ENCODE peak calls at places on chromosomes 11 and 22, in seven cellular contexts. M is tibial artery, O is cardiac fibroblast, J is GM23338, G is foreskin fibroblast, S is heart right ventricle, E is A549. N is an unnamed sample.

GRCh38 chr11:134575504-134576230 is 163.6 kb upstream of the B3GAT1 start:
- DNase-seq in M (no peak), O (no peak), J (no peak), G (no peak), S (no peak), E (no peak), N (no peak)

GRCh38 chr22:39090426-39091064 is 6.5 kb upstream of the APOBEC3H start:
- DNase-seq in M (no peak), O (no peak), J (no peak), G (no peak), S (no peak), E (no peak), N (no peak)

GRCh38 chr22:39254789-39255298 is 10.1 kb upstream of the PDGFB start:
- DNase-seq in M (no peak), O (peak; percentile 80), J (no peak), G (peak; percentile 52), S (no peak), E (no peak), N (no peak)

GRCh38 chr22:28369849-28370248 is 309.8 kb downstream of the TTC28 start:
- DNase-seq in M (no peak), O (no peak), J (peak; percentile 24), G (no peak), S (no peak), E (no peak), N (no peak)

GRCh38 chr11:65412271-65413076 is 10.1 kb upstream of the NEAT1 start:
- DNase-seq in M (peak; percentile 55), O (no peak), J (no peak), G (no peak), S (peak; percentile 24), E (no peak), N (no peak)

GRCh38 chr11:13942908-13943505 is 19.5 kb upstream of the SPON1 start:
- DNase-seq in M (no peak), O (peak; percentile 46), J (no peak), G (peak; percentile 65), S (no peak), E (no peak), N (no peak)

GRCh38 chr11:67401495-67402191 is at the start of gene PPP1CA:
- DNase-seq in M (peak; percentile 95), O (peak; percentile 85), J (peak; percentile 92), G (peak; percentile 81), S (peak; percentile 94), E (peak; percentile 87), N (peak; percentile 83)

GRCh38 chr11:66106786-66107599 is 36.9 kb downstream of the PACS1 start:
- DNase-seq in M (no peak), O (peak; percentile 43), J (peak; percentile 23), G (no peak), S (no peak), E (no peak), N (no peak)

GRCh38 chr11:63918576-63919171 is 1.7 kb upstream of the RCOR2 start:
- DNase-seq in M (no peak), O (no peak), J (peak; percentile 82), G (no peak), S (no peak), E (no peak), N (peak; percentile 33)

GRCh38 chr11:124799384-124800225 is 601 bp downstream of the MSANTD2 start:
- DNase-seq in M (peak; percentile 70), O (peak; percentile 38), J (peak; percentile 65), G (peak; percentile 11), S (peak; percentile 33), E (no peak), N (peak; percentile 34)

GRCh38 chr11:23903044-23903704 is 593.7 kb upstream of the LUZP2 start:
- DNase-seq in M (no peak), O (peak; percentile 96), J (no peak), G (peak; percentile 84), S (no peak), E (no peak), N (no peak)

GRCh38 chr11:16293204-16293681 is 63.1 kb downstream of the SOX6 start:
- DNase-seq in M (no peak), O (no peak), J (peak; percentile 26), G (no peak), S (no peak), E (no peak), N (no peak)

GRCh38 chr11:27600656-27601055 is 94.1 kb upstream of the LIN7C start:
- DNase-seq in M (no peak), O (no peak), J (no peak), G (no peak), S (no peak), E (no peak), N (no peak)

GRCh38 chr11:73170140-73170539 is 28.0 kb upstream of the FCHSD2 start:
- DNase-seq in M (no peak), O (no peak), J (no peak), G (no peak), S (no peak), E (no peak), N (no peak)

GRCh38 chr22:46416537-46417267 is 81.2 kb downstream of the TRMU start:
- DNase-seq in M (no peak), O (peak; percentile 12), J (no peak), G (no peak), S (no peak), E (no peak), N (no peak)

DNA sequence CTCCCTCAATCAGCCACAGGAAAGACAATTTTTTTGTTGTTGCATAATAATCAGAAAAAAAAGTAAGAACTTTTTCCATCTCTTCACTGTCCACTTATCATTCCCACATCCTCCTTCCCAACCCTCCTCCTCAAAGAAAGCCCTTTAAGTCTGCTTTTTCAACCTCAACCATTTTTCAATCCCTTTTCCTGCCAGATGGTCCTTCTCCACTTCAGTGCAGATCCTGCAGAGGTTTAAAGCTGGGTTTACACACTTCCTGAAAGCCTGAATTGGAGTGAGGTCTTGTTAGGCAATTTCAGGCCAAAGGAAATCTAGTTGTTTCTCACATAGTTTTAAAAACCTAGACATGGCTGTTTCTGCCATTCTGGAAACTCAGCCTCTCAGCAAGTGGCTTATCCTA is 78.3 kb downstream of the RPL27A start:
- DNase-seq in M (no peak), O (peak; percentile 34), J (no peak), G (no peak), S (no peak), E (no peak), N (no peak)
- TF ChIP-seq CTCF in M (no peak), O (no peak), J (no peak), G (no peak), S (no peak), E (no peak), N (no peak)

GRCh38 chr11:120625565-120625964 is 114.0 kb downstream of the GRIK4 start:
- DNase-seq in M (no peak), O (no peak), J (no peak), G (no peak), S (no peak), E (no peak), N (no peak)

GRCh38 chr11:120626791-120627190 is 115.2 kb downstream of the GRIK4 start:
- DNase-seq in M (no peak), O (no peak), J (no peak), G (no peak), S (no peak), E (no peak), N (no peak)

GRCh38 chr11:120618399-120618798 is 106.9 kb downstream of the GRIK4 start:
- DNase-seq in M (no peak), O (no peak), J (no peak), G (no peak), S (no peak), E (no peak), N (no peak)

GRCh38 chr11:120627535-120628163 is 116.1 kb downstream of the GRIK4 start:
- DNase-seq in M (no peak), O (no peak), J (no peak), G (no peak), S (no peak), E (no peak), N (no peak)

DNA sequence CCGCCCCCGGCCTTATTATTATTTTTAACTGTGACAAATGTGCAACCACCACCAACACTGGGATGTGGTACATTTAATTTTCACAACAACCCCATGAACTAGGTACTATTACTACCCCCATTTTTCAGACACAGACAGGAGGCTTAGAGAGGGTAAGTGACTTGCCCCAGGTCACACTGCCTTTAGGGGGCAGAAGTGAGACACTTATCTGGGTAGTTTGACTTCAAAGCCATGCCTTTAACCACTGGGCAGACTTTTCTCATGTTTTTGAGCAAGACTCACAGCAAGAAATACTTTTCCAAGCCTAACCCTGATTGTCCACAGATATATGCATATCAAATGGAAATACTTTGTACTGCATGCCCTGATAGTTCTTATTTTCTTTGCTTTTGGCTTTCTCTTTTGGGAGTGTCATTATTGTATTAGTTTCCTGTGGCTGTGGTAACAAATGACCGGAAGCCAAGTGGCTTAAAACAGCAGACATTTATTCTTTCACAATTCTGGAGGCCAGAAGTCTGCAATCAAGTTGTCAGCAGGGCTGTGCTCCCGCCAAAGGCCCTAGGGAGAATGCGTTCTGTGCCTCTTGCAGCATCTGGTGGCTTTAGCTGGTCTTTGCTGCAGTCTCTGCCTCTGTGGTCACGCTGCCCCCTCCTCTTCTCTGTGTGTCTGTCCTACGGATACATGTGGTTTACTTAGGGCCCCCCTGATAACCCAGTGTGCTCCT is 110.8 kb downstream of the GRIK4 start:
- DNase-seq in M (no peak), O (peak; percentile 3), J (peak; percentile 59), G (no peak), S (no peak), E (no peak), N (no peak)
- TF ChIP-seq CTCF in M (no peak), O (no peak), J (peak; percentile 60), G (no peak), S (no peak), E (no peak), N (peak; percentile 31)

DNA sequence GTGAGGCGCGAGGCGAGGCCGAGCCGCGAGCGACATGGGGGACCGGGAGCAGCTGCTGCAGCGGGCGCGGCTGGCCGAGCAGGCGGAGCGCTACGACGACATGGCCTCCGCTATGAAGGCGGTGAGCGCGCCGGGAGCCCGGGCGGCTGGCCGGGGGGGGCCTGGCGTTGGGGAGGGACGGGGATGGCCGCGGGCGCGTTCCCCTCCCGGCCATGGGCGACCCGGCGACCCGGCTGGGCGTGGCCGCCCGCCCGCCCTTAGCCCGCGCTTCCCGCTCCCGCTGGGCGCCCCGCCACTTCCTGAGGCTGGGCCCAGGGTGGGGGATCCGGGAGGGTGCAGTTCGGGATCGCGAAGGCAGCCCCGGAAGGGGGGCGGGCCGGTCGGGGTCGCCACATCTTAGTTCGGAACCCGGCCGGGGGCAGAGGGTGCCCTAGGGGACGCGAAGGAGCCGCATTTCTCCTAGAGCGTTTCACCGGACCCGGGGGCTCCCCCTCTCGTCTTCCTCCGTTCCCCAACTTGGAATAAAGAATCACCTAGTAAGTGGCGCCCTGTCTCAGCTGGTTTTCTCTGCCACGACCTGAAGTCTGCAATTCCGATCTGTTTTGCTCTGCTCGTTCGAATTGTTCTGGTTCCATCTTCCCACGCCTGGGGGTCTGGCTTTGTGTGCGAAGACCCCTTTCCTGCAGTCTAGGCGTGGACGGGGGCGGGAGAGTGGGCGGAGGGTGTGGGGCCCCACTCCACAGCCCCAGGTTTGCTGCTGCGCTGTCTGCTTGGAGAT is 554 bp downstream of the YWHAH start:
- DNase-seq in M (peak; percentile 81), O (no peak), J (peak; percentile 63), G (no peak), S (peak; percentile 73), E (peak; percentile 16), N (peak; percentile 36)
- TF ChIP-seq CTCF in M (no peak), O (no peak), J (no peak), G (no peak), S (no peak), E (no peak), N (no peak)

GRCh38 chr11:89477175-89477574 is 14.0 kb downstream of the NOX4 start:
- DNase-seq in M (no peak), O (no peak), J (peak; percentile 55), G (no peak), S (no peak), E (no peak), N (no peak)
- TF ChIP-seq CTCF in M (no peak), O (no peak), J (peak; percentile 37), G (no peak), S (no peak), E (no peak), N (no peak)

GRCh38 chr22:29609139-29609538 is 5.7 kb downstream of the NF2 start:
- DNase-seq in M (no peak), O (no peak), J (peak; percentile 52), G (no peak), S (no peak), E (peak; percentile 16), N (no peak)
- TF ChIP-seq CTCF in M (no peak), O (peak; percentile 41), J (peak; percentile 57), G (no peak), S (no peak), E (peak; percentile 18), N (peak; percentile 36)